ENCODE peak calls at places on chromosomes 12 and 14, in four cellular contexts. E is HL-60, O is K562, Y is GM12878. R is an unnamed sample.

GRCh38 chr12:111584959-111585358 is 14.2 kb downstream of the ATXN2 start:
- DNase-seq in O (no peak), Y (no peak), E (no peak), R (no peak)

GRCh38 chr14:33855672-33856071 is 95.2 kb downstream of the EGLN3 start:
- DNase-seq in O (no peak), Y (no peak), E (no peak), R (no peak)

GRCh38 chr14:99708449-99708848 is 24.4 kb downstream of the CYP46A1 start:
- DNase-seq in E (no peak), O (no peak), Y (no peak), R (no peak)

GRCh38 chr12:69779928-69780327 is 41.3 kb downstream of the RAB3IP start:
- DNase-seq in Y (no peak), E (no peak), O (peak), R (no peak)

GRCh38 chr14:31229009-31229408 is 21.4 kb upstream of the HECTD1 start:
- DNase-seq in E (no peak), O (no peak), Y (no peak), R (peak)

GRCh38 chr14:72903707-72904106 is 9.8 kb upstream of the DPF3 start:
- DNase-seq in E (no peak), O (no peak), Y (no peak), R (no peak)

GRCh38 chr12:117441751-117442150 is 80.3 kb upstream of the NOS1 start:
- DNase-seq in O (no peak), Y (no peak), E (no peak), R (no peak)

GRCh38 chr12:70661762-70662161 is 24.5 kb upstream of the PTPRB start:
- DNase-seq in Y (no peak), E (no peak), O (no peak), R (no peak)

GRCh38 chr14:75427482-75428229 is at the start of gene JDP2:
- DNase-seq in O (peak), Y (no peak), E (peak), R (peak)

GRCh38 chr12:54131641-54132280 is 57.0 kb downstream of the SMUG1 start:
- DNase-seq in Y (no peak), E (no peak), O (no peak), R (no peak)

GRCh38 chr12:53048780-53049401 is 974 bp upstream of the TNS2 start:
- DNase-seq in E (no peak), Y (no peak), O (peak), R (no peak)

GRCh38 chr12:53047221-53048032 is 2.4 kb upstream of the TNS2 start:
- DNase-seq in Y (no peak), O (peak), E (peak), R (peak)

GRCh38 chr12:53049582-53050318 is at the start of gene TNS2:
- DNase-seq in O (peak), E (no peak), Y (no peak), R (peak)

GRCh38 chr12:53046655-53047220 is 3.1 kb upstream of the TNS2 start:
- DNase-seq in Y (no peak), O (no peak), E (peak), R (no peak)

DNA sequence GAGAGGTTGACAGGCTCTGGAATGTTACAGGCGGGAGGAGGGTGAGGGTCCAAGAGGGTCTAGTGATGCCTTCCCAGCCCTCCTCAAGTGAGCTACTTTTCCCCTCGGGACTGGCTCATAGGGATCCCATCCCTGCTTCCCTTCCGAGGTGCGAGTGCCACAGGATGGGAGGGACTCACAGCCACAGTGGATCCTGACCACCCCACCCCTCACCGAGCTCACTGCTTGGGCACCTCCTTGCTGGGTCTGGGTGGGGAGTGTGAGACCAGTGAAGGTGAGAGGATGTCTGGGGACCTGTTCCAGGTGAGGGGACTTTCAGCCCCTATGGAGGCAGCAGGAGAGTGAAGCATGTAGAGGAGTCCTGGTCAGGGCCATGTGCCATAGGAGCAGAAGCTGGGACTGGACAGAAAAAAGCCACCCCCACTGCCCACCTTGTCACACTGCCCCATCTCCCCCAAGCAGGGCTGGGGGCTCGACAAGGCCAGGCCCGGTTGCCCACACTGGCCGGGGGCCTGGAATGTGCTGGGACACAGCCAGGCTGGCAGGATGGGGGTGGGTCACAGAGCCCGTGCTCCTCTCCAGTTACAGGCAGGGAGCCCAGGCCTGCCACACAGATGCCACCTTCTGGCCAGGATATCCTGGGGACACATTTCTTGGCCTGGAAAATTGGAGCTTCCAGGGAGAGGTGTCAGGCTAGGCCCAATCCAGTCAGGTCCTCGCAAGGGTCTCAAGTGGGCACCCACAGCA is 1.7 kb upstream of the TNS2 start:
- DNase-seq in O (no peak), Y (no peak), E (no peak), R (no peak)
- TF ChIP-seq SPI1 in O (no peak), Y (no peak), E (no peak), R (no peak)

DNA sequence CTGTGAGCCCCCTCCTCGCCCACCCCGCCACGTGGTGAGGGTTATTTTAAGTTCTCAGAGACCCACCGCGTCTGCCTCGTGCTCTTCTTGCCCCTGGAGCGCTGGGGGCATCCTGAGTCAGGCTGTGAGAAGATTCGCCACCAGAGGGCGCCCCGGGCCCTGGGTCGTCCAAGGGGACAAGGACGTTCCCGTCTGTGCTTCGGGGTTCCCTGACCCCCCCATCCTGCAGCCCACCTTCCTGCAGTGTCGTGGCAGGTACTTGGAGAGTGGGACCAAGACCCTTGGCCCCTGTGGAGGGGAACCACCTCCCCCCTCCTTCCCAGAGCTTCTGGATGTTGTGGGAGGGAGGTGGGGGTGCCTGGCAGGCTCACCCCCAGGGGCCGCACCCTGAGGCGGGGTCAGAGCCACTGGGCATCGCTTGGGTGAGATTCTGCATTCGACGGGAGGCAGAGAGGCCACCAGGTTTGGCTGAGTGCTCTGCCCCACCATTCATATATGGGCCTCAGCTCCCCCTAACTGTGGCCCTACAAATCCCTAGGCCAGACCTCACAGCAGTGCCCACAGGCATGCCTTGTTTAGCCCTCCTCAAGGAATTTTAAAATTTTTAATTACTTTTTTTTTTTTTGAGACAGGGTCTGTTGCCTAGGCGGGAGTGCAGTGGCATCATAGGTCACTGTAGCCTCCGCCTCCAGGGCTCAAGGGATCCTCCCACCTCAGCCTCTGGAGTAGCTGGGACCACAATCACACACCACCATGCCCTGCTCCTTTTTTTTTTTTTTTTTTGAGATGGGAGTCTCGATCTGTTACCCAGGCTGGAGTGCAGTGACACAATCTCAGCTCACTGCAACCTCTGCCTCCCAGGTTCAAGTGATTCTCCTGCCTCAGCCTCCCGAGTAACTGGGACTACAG is 17.0 kb downstream of the RHOF start:
- DNase-seq in Y (no peak), O (peak), E (no peak), R (peak)
- TF ChIP-seq SPI1 in Y (no peak), O (no peak), E (no peak), R (no peak)

GRCh38 chr12:14252697-14253096 is 112.8 kb upstream of the ATF7IP start:
- DNase-seq in Y (no peak), E (no peak), O (no peak), R (no peak)
- TF ChIP-seq SPI1 in Y (no peak), E (no peak), O (no peak), R (peak)

GRCh38 chr14:68679301-68679700 is 113.6 kb downstream of the ZFP36L1 start:
- DNase-seq in Y (no peak), O (no peak), E (no peak), R (no peak)

GRCh38 chr14:68677901-68678300 is 115.0 kb downstream of the ZFP36L1 start:
- DNase-seq in O (no peak), Y (no peak), E (no peak), R (no peak)

GRCh38 chr14:68678471-68678870 is 114.4 kb downstream of the ZFP36L1 start:
- DNase-seq in Y (no peak), E (no peak), O (no peak), R (no peak)

GRCh38 chr14:68676511-68676943 is 116.3 kb downstream of the ZFP36L1 start:
- DNase-seq in E (no peak), O (no peak), Y (no peak), R (no peak)

DNA sequence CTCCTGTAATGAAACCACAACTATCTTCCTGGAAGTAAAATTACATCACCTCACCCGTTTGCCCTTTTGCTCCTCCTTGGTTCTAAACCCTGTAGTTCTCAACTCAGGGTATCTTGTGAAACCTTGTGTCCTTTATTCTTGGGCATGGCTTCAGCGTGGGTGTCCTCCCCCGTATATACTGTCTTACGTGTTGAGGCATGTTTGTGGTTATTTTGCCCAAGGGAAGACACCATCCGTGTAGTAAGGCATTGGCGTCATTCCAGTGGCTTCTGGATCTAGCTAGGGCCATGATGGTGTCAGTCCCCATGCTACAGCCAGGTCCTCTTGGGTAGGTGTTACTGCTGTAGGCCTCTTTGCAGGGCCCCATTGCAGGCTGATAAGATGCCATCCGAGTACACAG is 115.4 kb downstream of the ZFP36L1 start:
- DNase-seq in E (no peak), O (no peak), Y (no peak), R (no peak)
- TF ChIP-seq SPI1 in E (no peak), O (no peak), Y (no peak), R (no peak)

GRCh38 chr12:481422-481821 is 21.7 kb downstream of the B4GALNT3 start:
- DNase-seq in Y (no peak), E (no peak), O (no peak), R (no peak)
- TF ChIP-seq SPI1 in Y (no peak), E (no peak), O (no peak), R (no peak)

GRCh38 chr12:119839201-119839600 is 37.9 kb downstream of the CIT start:
- DNase-seq in Y (no peak), O (no peak), E (no peak), R (no peak)

GRCh38 chr12:119829439-119829838 is 47.7 kb downstream of the CIT start:
- DNase-seq in O (no peak), Y (no peak), E (no peak), R (no peak)

GRCh38 chr12:119838781-119839180 is 38.3 kb downstream of the CIT start:
- DNase-seq in O (no peak), Y (no peak), E (no peak), R (no peak)

GRCh38 chr12:119840617-119841016 is 36.5 kb downstream of the CIT start:
- DNase-seq in E (no peak), O (no peak), Y (no peak), R (no peak)

GRCh38 chr12:119835068-119835467 is 42.1 kb downstream of the CIT start:
- DNase-seq in E (no peak), Y (no peak), O (no peak), R (no peak)
- TF ChIP-seq SPI1 in E (no peak), Y (no peak), O (no peak), R (no peak)

DNA sequence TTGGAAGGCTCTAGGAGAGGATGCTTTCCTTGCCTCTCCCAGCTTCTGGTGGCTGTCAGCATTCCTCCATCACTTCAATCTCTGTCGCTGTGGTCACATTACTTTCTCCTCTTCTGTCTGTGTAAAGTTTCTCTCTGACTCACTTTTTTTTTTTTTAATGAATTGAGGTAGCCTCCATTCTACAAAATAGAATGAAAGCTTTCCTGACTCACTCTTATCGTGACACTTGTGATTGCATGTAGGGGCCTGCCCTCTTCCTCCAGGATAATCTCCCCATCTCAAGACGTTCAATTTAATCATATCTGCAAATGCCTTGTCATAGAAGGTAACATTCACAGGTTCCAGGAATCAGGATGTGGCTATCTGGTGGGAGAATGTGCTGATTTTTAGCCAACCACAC is 153.5 kb upstream of the HMGA2 start:
- DNase-seq in O (peak), Y (no peak), E (no peak), R (no peak)
- TF ChIP-seq SPI1 in O (no peak), Y (no peak), E (no peak), R (no peak)

GRCh38 chr12:131089526-131090253 is 136.0 kb downstream of the ADGRD1 start:
- DNase-seq in O (no peak), E (no peak), Y (no peak), R (no peak)
- TF ChIP-seq SPI1 in O (no peak), E (no peak), Y (no peak), R (no peak)

GRCh38 chr12:130434560-130434959 is 96.9 kb downstream of the PIWIL1 start:
- DNase-seq in Y (no peak), E (no peak), O (no peak), R (no peak)
- TF ChIP-seq SPI1 in Y (no peak), E (no peak), O (no peak), R (no peak)

R was measured in GM12891.